ENCODE peak calls at places on chromosomes 5 and 9, in seven cellular contexts. One of them, this sample, is unnamed.

GRCh38 chr5:98069876-98070512 is 703.5 kb upstream of the RGMB start:
- DNase-seq in non-pigmented ciliary epithelial cell: peak; percentile 2
- DNase-seq in left ventricle myocardium superior: no peak
- DNase-seq in choroid plexus epithelial cell: peak; percentile 41
- DNase-seq in fibroblast of pulmonary artery: peak; percentile 15
- DNase-seq in OCI-M1: peak; percentile 59
- DNase-seq in stimulated activated CD8-positive, alpha-beta memory T cell treated with anti-CD3 and anti-CD28 coated beads, Interleukin-4, amount 100 ng/mL, for 4 hours: no peak
- DNase-seq in this sample: no peak

GRCh38 chr5:10577371-10578291 is 13.8 kb downstream of the ANKRD33B start:
- DNase-seq in non-pigmented ciliary epithelial cell: no peak
- DNase-seq in left ventricle myocardium superior: peak; percentile 37
- DNase-seq in choroid plexus epithelial cell: no peak
- DNase-seq in fibroblast of pulmonary artery: peak; percentile 53
- DNase-seq in OCI-M1: no peak
- DNase-seq in stimulated activated CD8-positive, alpha-beta memory T cell treated with anti-CD3 and anti-CD28 coated beads, Interleukin-4, amount 100 ng/mL, for 4 hours: no peak
- DNase-seq in this sample: no peak

GRCh38 chr5:181133610-181134231 is 2.8 kb upstream of the OR2V1 start:
- DNase-seq in non-pigmented ciliary epithelial cell: peak; percentile 58
- DNase-seq in left ventricle myocardium superior: peak; percentile 83
- DNase-seq in choroid plexus epithelial cell: peak; percentile 68
- DNase-seq in fibroblast of pulmonary artery: peak; percentile 62
- DNase-seq in OCI-M1: peak; percentile 93
- DNase-seq in stimulated activated CD8-positive, alpha-beta memory T cell treated with anti-CD3 and anti-CD28 coated beads, Interleukin-4, amount 100 ng/mL, for 4 hours: no peak
- DNase-seq in this sample: no peak

GRCh38 chr5:95850391-95850894 is 27.9 kb upstream of the GLRX start:
- DNase-seq in non-pigmented ciliary epithelial cell: no peak
- DNase-seq in left ventricle myocardium superior: no peak
- DNase-seq in choroid plexus epithelial cell: peak; percentile 69
- DNase-seq in fibroblast of pulmonary artery: no peak
- DNase-seq in OCI-M1: no peak
- DNase-seq in stimulated activated CD8-positive, alpha-beta memory T cell treated with anti-CD3 and anti-CD28 coated beads, Interleukin-4, amount 100 ng/mL, for 4 hours: no peak
- DNase-seq in this sample: no peak

GRCh38 chr5:168362097-168362885 is 70.8 kb downstream of the WWC1 start:
- DNase-seq in non-pigmented ciliary epithelial cell: no peak
- DNase-seq in left ventricle myocardium superior: no peak
- DNase-seq in choroid plexus epithelial cell: no peak
- DNase-seq in fibroblast of pulmonary artery: no peak
- DNase-seq in OCI-M1: no peak
- DNase-seq in stimulated activated CD8-positive, alpha-beta memory T cell treated with anti-CD3 and anti-CD28 coated beads, Interleukin-4, amount 100 ng/mL, for 4 hours: no peak
- DNase-seq in this sample: no peak

GRCh38 chr9:13213337-13213736 is 66.2 kb downstream of the MPDZ start:
- DNase-seq in non-pigmented ciliary epithelial cell: peak; percentile 10
- DNase-seq in left ventricle myocardium superior: no peak
- DNase-seq in choroid plexus epithelial cell: peak; percentile 61
- DNase-seq in fibroblast of pulmonary artery: peak; percentile 67
- DNase-seq in OCI-M1: peak; percentile 95
- DNase-seq in stimulated activated CD8-positive, alpha-beta memory T cell treated with anti-CD3 and anti-CD28 coated beads, Interleukin-4, amount 100 ng/mL, for 4 hours: no peak
- DNase-seq in this sample: peak; percentile 7

GRCh38 chr5:81192351-81192750 is 40.8 kb upstream of the CKMT2 start:
- DNase-seq in non-pigmented ciliary epithelial cell: no peak
- DNase-seq in left ventricle myocardium superior: no peak
- DNase-seq in choroid plexus epithelial cell: no peak
- DNase-seq in fibroblast of pulmonary artery: no peak
- DNase-seq in OCI-M1: no peak
- DNase-seq in stimulated activated CD8-positive, alpha-beta memory T cell treated with anti-CD3 and anti-CD28 coated beads, Interleukin-4, amount 100 ng/mL, for 4 hours: no peak
- DNase-seq in this sample: no peak

GRCh38 chr9:131525643-131526565 is 5.2 kb downstream of the UCK1 start:
- DNase-seq in non-pigmented ciliary epithelial cell: no peak
- DNase-seq in left ventricle myocardium superior: no peak
- DNase-seq in choroid plexus epithelial cell: no peak
- DNase-seq in fibroblast of pulmonary artery: no peak
- DNase-seq in OCI-M1: no peak
- DNase-seq in stimulated activated CD8-positive, alpha-beta memory T cell treated with anti-CD3 and anti-CD28 coated beads, Interleukin-4, amount 100 ng/mL, for 4 hours: no peak
- DNase-seq in this sample: no peak

GRCh38 chr9:33917036-33917435 is 100.1 kb downstream of the UBE2R2 start:
- DNase-seq in non-pigmented ciliary epithelial cell: no peak
- DNase-seq in left ventricle myocardium superior: no peak
- DNase-seq in choroid plexus epithelial cell: no peak
- DNase-seq in fibroblast of pulmonary artery: no peak
- DNase-seq in OCI-M1: no peak
- DNase-seq in stimulated activated CD8-positive, alpha-beta memory T cell treated with anti-CD3 and anti-CD28 coated beads, Interleukin-4, amount 100 ng/mL, for 4 hours: no peak
- DNase-seq in this sample: no peak

GRCh38 chr5:140569197-140569596 is 4.6 kb downstream of the SLC35A4 start:
- DNase-seq in non-pigmented ciliary epithelial cell: no peak
- DNase-seq in left ventricle myocardium superior: no peak
- DNase-seq in choroid plexus epithelial cell: no peak
- DNase-seq in fibroblast of pulmonary artery: no peak
- DNase-seq in OCI-M1: peak; percentile 82
- DNase-seq in stimulated activated CD8-positive, alpha-beta memory T cell treated with anti-CD3 and anti-CD28 coated beads, Interleukin-4, amount 100 ng/mL, for 4 hours: no peak
- DNase-seq in this sample: no peak

GRCh38 chr5:150236981-150237754 is 47.3 kb downstream of the SLC6A7 start:
- DNase-seq in non-pigmented ciliary epithelial cell: no peak
- DNase-seq in left ventricle myocardium superior: no peak
- DNase-seq in choroid plexus epithelial cell: no peak
- DNase-seq in fibroblast of pulmonary artery: no peak
- DNase-seq in OCI-M1: no peak
- DNase-seq in stimulated activated CD8-positive, alpha-beta memory T cell treated with anti-CD3 and anti-CD28 coated beads, Interleukin-4, amount 100 ng/mL, for 4 hours: no peak
- DNase-seq in this sample: no peak

GRCh38 chr5:34626751-34627150 is 29.4 kb upstream of the RAI14 start:
- DNase-seq in non-pigmented ciliary epithelial cell: no peak
- DNase-seq in left ventricle myocardium superior: no peak
- DNase-seq in choroid plexus epithelial cell: peak; percentile 39
- DNase-seq in fibroblast of pulmonary artery: no peak
- DNase-seq in OCI-M1: no peak
- DNase-seq in stimulated activated CD8-positive, alpha-beta memory T cell treated with anti-CD3 and anti-CD28 coated beads, Interleukin-4, amount 100 ng/mL, for 4 hours: no peak
- DNase-seq in this sample: no peak

GRCh38 chr9:77475641-77476473 is 172.3 kb downstream of the GNA14 start:
- DNase-seq in non-pigmented ciliary epithelial cell: no peak
- DNase-seq in left ventricle myocardium superior: no peak
- DNase-seq in choroid plexus epithelial cell: peak; percentile 64
- DNase-seq in fibroblast of pulmonary artery: peak; percentile 84
- DNase-seq in OCI-M1: no peak
- DNase-seq in stimulated activated CD8-positive, alpha-beta memory T cell treated with anti-CD3 and anti-CD28 coated beads, Interleukin-4, amount 100 ng/mL, for 4 hours: no peak
- DNase-seq in this sample: peak; percentile 64

GRCh38 chr9:117706421-117707150 is 2.4 kb downstream of the TLR4 start:
- DNase-seq in non-pigmented ciliary epithelial cell: no peak
- DNase-seq in left ventricle myocardium superior: no peak
- DNase-seq in choroid plexus epithelial cell: peak; percentile 43
- DNase-seq in fibroblast of pulmonary artery: peak; percentile 28
- DNase-seq in OCI-M1: no peak
- DNase-seq in stimulated activated CD8-positive, alpha-beta memory T cell treated with anti-CD3 and anti-CD28 coated beads, Interleukin-4, amount 100 ng/mL, for 4 hours: no peak
- DNase-seq in this sample: no peak

This sample was measured in AG04449.